ENCODE peak calls at places on chromosome 5, in six cellular contexts. One of them, this sample, is unnamed.

GRCh38 chr5:10586008-10586407 is 22.1 kb downstream of the ANKRD33B start:
- DNase-seq in progenitor cell of endocrine pancreas: no peak
- DNase-seq in activated naive CD4-positive, alpha-beta T cell treated with anti-CD3 and anti-CD28 coated beads for 36 hours: no peak
- DNase-seq in RKO: no peak
- DNase-seq in RPMI8226: no peak
- DNase-seq in Jurkat, Clone E6-1: no peak
- DNase-seq in this sample: no peak

GRCh38 chr5:180832638-180833068 is 28.4 kb downstream of the ZFP62 start:
- DNase-seq in progenitor cell of endocrine pancreas: no peak
- DNase-seq in activated naive CD4-positive, alpha-beta T cell treated with anti-CD3 and anti-CD28 coated beads for 36 hours: peak
- DNase-seq in RKO: no peak
- DNase-seq in RPMI8226: peak
- DNase-seq in Jurkat, Clone E6-1: peak
- DNase-seq in this sample: no peak

GRCh38 chr5:93721045-93721444 is 20.4 kb downstream of the POU5F2 start:
- DNase-seq in progenitor cell of endocrine pancreas: no peak
- DNase-seq in activated naive CD4-positive, alpha-beta T cell treated with anti-CD3 and anti-CD28 coated beads for 36 hours: peak
- DNase-seq in RKO: no peak
- DNase-seq in RPMI8226: no peak
- DNase-seq in Jurkat, Clone E6-1: peak
- DNase-seq in this sample: peak

GRCh38 chr5:14518638-14519037 is 63.0 kb upstream of the OTULINL start:
- DNase-seq in progenitor cell of endocrine pancreas: no peak
- DNase-seq in activated naive CD4-positive, alpha-beta T cell treated with anti-CD3 and anti-CD28 coated beads for 36 hours: no peak
- DNase-seq in RKO: no peak
- DNase-seq in RPMI8226: no peak
- DNase-seq in Jurkat, Clone E6-1: no peak
- DNase-seq in this sample: no peak

GRCh38 chr5:33936381-33937016 is at the start of gene RXFP3:
- DNase-seq in progenitor cell of endocrine pancreas: no peak
- DNase-seq in activated naive CD4-positive, alpha-beta T cell treated with anti-CD3 and anti-CD28 coated beads for 36 hours: no peak
- DNase-seq in RKO: no peak
- DNase-seq in RPMI8226: no peak
- DNase-seq in Jurkat, Clone E6-1: no peak
- DNase-seq in this sample: no peak

GRCh38 chr5:96344678-96345612 is 88.1 kb downstream of the PCSK1 start:
- DNase-seq in progenitor cell of endocrine pancreas: no peak
- DNase-seq in activated naive CD4-positive, alpha-beta T cell treated with anti-CD3 and anti-CD28 coated beads for 36 hours: peak
- DNase-seq in RKO: peak
- DNase-seq in RPMI8226: peak
- DNase-seq in Jurkat, Clone E6-1: peak
- DNase-seq in this sample: peak

GRCh38 chr5:96051401-96051830 is 89.8 kb upstream of the ELL2 start:
- DNase-seq in progenitor cell of endocrine pancreas: no peak
- DNase-seq in activated naive CD4-positive, alpha-beta T cell treated with anti-CD3 and anti-CD28 coated beads for 36 hours: no peak
- DNase-seq in RKO: peak
- DNase-seq in RPMI8226: no peak
- DNase-seq in Jurkat, Clone E6-1: no peak
- DNase-seq in this sample: no peak

GRCh38 chr5:65986050-65986451 is 59.7 kb downstream of the ERBIN start:
- DNase-seq in progenitor cell of endocrine pancreas: no peak
- DNase-seq in activated naive CD4-positive, alpha-beta T cell treated with anti-CD3 and anti-CD28 coated beads for 36 hours: no peak
- DNase-seq in RKO: peak
- DNase-seq in RPMI8226: no peak
- DNase-seq in Jurkat, Clone E6-1: no peak
- DNase-seq in this sample: no peak

GRCh38 chr5:179680014-179680779 is 637 bp downstream of the CBY3 start:
- DNase-seq in progenitor cell of endocrine pancreas: no peak
- DNase-seq in activated naive CD4-positive, alpha-beta T cell treated with anti-CD3 and anti-CD28 coated beads for 36 hours: no peak
- DNase-seq in RKO: no peak
- DNase-seq in RPMI8226: no peak
- DNase-seq in Jurkat, Clone E6-1: no peak
- DNase-seq in this sample: no peak

GRCh38 chr5:672329-673139 is 20.6 kb downstream of the TPPP start:
- DNase-seq in progenitor cell of endocrine pancreas: no peak
- DNase-seq in activated naive CD4-positive, alpha-beta T cell treated with anti-CD3 and anti-CD28 coated beads for 36 hours: peak
- DNase-seq in RKO: peak
- DNase-seq in RPMI8226: peak
- DNase-seq in Jurkat, Clone E6-1: peak
- DNase-seq in this sample: peak

GRCh38 chr5:178554311-178554710 is 35.9 kb downstream of the COL23A1 start:
- DNase-seq in progenitor cell of endocrine pancreas: no peak
- DNase-seq in activated naive CD4-positive, alpha-beta T cell treated with anti-CD3 and anti-CD28 coated beads for 36 hours: no peak
- DNase-seq in RKO: no peak
- DNase-seq in RPMI8226: no peak
- DNase-seq in Jurkat, Clone E6-1: no peak
- DNase-seq in this sample: no peak

GRCh38 chr5:55172051-55172899 is 702 bp downstream of the CDC20B start:
- DNase-seq in progenitor cell of endocrine pancreas: no peak
- DNase-seq in activated naive CD4-positive, alpha-beta T cell treated with anti-CD3 and anti-CD28 coated beads for 36 hours: peak
- DNase-seq in RKO: peak
- DNase-seq in RPMI8226: peak
- DNase-seq in Jurkat, Clone E6-1: peak
- DNase-seq in this sample: peak

This sample was measured in SW480.